ENCODE peak calls at places on chromosomes 5 and 9, in nine cellular contexts. R, P, V, M, L, J, E, N and T are unnamed samples.

GRCh38 chr5:104189031-104189430 is 626.4 kb upstream of the NUDT12 start:
- DNase-seq in R (peak; percentile 62), P (no peak), V (no peak), M (no peak), L (peak; percentile 47), J (no peak), E (no peak), N (no peak), T (peak; percentile 9)

GRCh38 chr9:133758228-133758627 is 20.1 kb upstream of the SARDH start:
- DNase-seq in R (no peak), P (peak; percentile 3), V (no peak), M (no peak), L (no peak), J (no peak), E (no peak), N (no peak), T (no peak)

GRCh38 chr9:97788763-97789663 is 64.0 kb upstream of the FOXE1 start:
- DNase-seq in R (no peak), P (no peak), V (no peak), M (peak; percentile 54), L (peak; percentile 64), J (no peak), E (no peak), N (no peak), T (no peak)

GRCh38 chr9:104094534-104095020 is 468 bp downstream of the SMC2 start:
- DNase-seq in R (no peak), P (no peak), V (no peak), M (no peak), L (peak; percentile 25), J (no peak), E (no peak), N (no peak), T (no peak)

GRCh38 chr5:2334686-2335085 is 416.8 kb downstream of the IRX2 start:
- DNase-seq in R (no peak), P (no peak), V (no peak), M (no peak), L (no peak), J (no peak), E (no peak), N (no peak), T (no peak)

GRCh38 chr9:71814805-71815204 is 46.5 kb upstream of the CEMIP2 start:
- DNase-seq in R (no peak), P (no peak), V (no peak), M (no peak), L (no peak), J (no peak), E (no peak), N (no peak), T (peak; percentile 73)

GRCh38 chr5:126521130-126521529 is 73.9 kb downstream of the ALDH7A1 start:
- DNase-seq in R (no peak), P (no peak), V (peak; percentile 22), M (no peak), L (no peak), J (no peak), E (no peak), N (no peak), T (no peak)

GRCh38 chr5:76292923-76293322 is 110.2 kb upstream of the IQGAP2 start:
- DNase-seq in R (no peak), P (no peak), V (no peak), M (no peak), L (no peak), J (no peak), E (no peak), N (no peak), T (no peak)

GRCh38 chr9:113152699-113153098 is 1.9 kb downstream of the SLC31A2 start:
- DNase-seq in R (no peak), P (no peak), V (no peak), M (peak; percentile 28), L (no peak), J (no peak), E (no peak), N (no peak), T (peak; percentile 47)

GRCh38 chr5:674630-675011 is 18.5 kb downstream of the TPPP start:
- DNase-seq in R (no peak), P (peak; percentile 51), V (peak; percentile 16), M (no peak), L (no peak), J (no peak), E (no peak), N (no peak), T (no peak)

GRCh38 chr9:124502711-124503702 is 4.2 kb downstream of the NR5A1 start:
- DNase-seq in R (no peak), P (no peak), V (no peak), M (no peak), L (no peak), J (no peak), E (no peak), N (no peak), T (no peak)

GRCh38 chr5:99644822-99645221 is 716.0 kb upstream of the CHD1 start:
- DNase-seq in R (no peak), P (no peak), V (no peak), M (no peak), L (no peak), J (no peak), E (no peak), N (no peak), T (no peak)

GRCh38 chr5:129852747-129853352 is 51.4 kb upstream of the CHSY3 start:
- DNase-seq in R (peak; percentile 25), P (peak; percentile 83), V (peak; percentile 76), M (peak; percentile 73), L (peak; percentile 69), J (peak; percentile 81), E (peak; percentile 34), N (peak; percentile 28), T (peak; percentile 59)

GRCh38 chr5:176700239-176700847 is 53.1 kb downstream of the TSPAN17 start:
- DNase-seq in R (no peak), P (peak; percentile 59), V (no peak), M (no peak), L (no peak), J (peak; percentile 22), E (no peak), N (no peak), T (no peak)

GRCh38 chr5:62779010-62779422 is 200.4 kb downstream of the LRRC70 start:
- DNase-seq in R (peak; percentile 17), P (no peak), V (peak; percentile 20), M (peak; percentile 77), L (peak; percentile 53), J (no peak), E (no peak), N (no peak), T (peak; percentile 68)

GRCh38 chr5:149747833-149748366 is 17.8 kb downstream of the PPARGC1B start:
- DNase-seq in R (no peak), P (no peak), V (no peak), M (no peak), L (no peak), J (no peak), E (no peak), N (no peak), T (no peak)

GRCh38 chr5:34698109-34698419 is 41.9 kb downstream of the RAI14 start:
- DNase-seq in R (no peak), P (no peak), V (no peak), M (no peak), L (no peak), J (no peak), E (no peak), N (no peak), T (no peak)

GRCh38 chr9:95425910-95426551 is 90.7 kb downstream of the PTCH1 start:
- DNase-seq in R (no peak), P (no peak), V (peak; percentile 64), M (no peak), L (peak; percentile 16), J (peak; percentile 14), E (no peak), N (no peak), T (no peak)

GRCh38 chr5:76521240-76521758 is 101.9 kb downstream of the F2RL2 start:
- DNase-seq in R (peak; percentile 36), P (no peak), V (no peak), M (peak; percentile 29), L (peak; percentile 36), J (no peak), E (no peak), N (no peak), T (peak; percentile 18)

GRCh38 chr9:89427621-89428221 is 70.2 kb downstream of the SEMA4D start:
- DNase-seq in R (no peak), P (peak; percentile 81), V (no peak), M (no peak), L (peak; percentile 55), J (peak; percentile 86), E (no peak), N (peak; percentile 85), T (no peak)

GRCh38 chr5:73706963-73707362 is 81.0 kb downstream of the ARHGEF28 start:
- DNase-seq in R (no peak), P (no peak), V (no peak), M (no peak), L (no peak), J (no peak), E (no peak), N (no peak), T (no peak)

GRCh38 chr9:115594551-115594950 is 476.6 kb upstream of the TNC start:
- DNase-seq in R (no peak), P (no peak), V (no peak), M (peak; percentile 20), L (no peak), J (no peak), E (no peak), N (no peak), T (peak; percentile 74)

GRCh38 chr5:36648426-36648825 is 42.0 kb downstream of the SLC1A3 start:
- DNase-seq in R (no peak), P (no peak), V (no peak), M (no peak), L (no peak), J (no peak), E (no peak), N (no peak), T (no peak)

GRCh38 chr5:93348231-93348630 is 232.8 kb downstream of the NR2F1-AS1 start:
- DNase-seq in R (no peak), P (no peak), V (no peak), M (no peak), L (no peak), J (no peak), E (no peak), N (no peak), T (no peak)